ENCODE peak calls at places on chromosome 1, in ten cellular contexts. P is lower lobe of right lung; B is right cardiac atrium; O is brain microvascular endothelial cell; V is adrenal gland; A is right lobe of liver; L is epithelial cell of prostate; G is CD4-positive, alpha-beta T cell; Y is RWPE1; I is suprapubic skin. E is an unnamed sample.

GRCh38 chr1:152817309-152817708 is 5.5 kb downstream of the LCE1B start:
- DNase-seq in V (no peak), P (no peak), I (no peak), Y (peak; percentile 18), G (no peak), L (peak; percentile 1), O (no peak), B (no peak), A (no peak), E (no peak)

GRCh38 chr1:36988311-36988710 is 46.0 kb downstream of the GRIK3 start:
- DNase-seq in I (no peak), P (peak; percentile 72), Y (no peak), L (no peak), A (no peak), B (peak; percentile 61), G (no peak), V (no peak), O (no peak), E (no peak)

GRCh38 chr1:33381979-33382378 is 48.9 kb downstream of the PHC2 start:
- DNase-seq in B (no peak), I (no peak), L (no peak), P (no peak), O (no peak), V (no peak), G (no peak), Y (no peak), A (no peak), E (no peak)

GRCh38 chr1:214002060-214002459 is 14.3 kb downstream of the PROX1 start:
- DNase-seq in V (no peak), L (no peak), O (no peak), A (no peak), P (no peak), I (no peak), Y (no peak), B (no peak), G (no peak), E (no peak)

GRCh38 chr1:19067187-19067911 is 110.9 kb upstream of the IFFO2 start:
- DNase-seq in O (no peak), P (no peak), A (peak; percentile 95), L (no peak), B (no peak), Y (no peak), V (no peak), G (no peak), I (no peak), E (peak; percentile 80)

GRCh38 chr1:201809876-201810275 is 19.1 kb upstream of the IPO9 start:
- DNase-seq in A (no peak), P (no peak), Y (no peak), I (no peak), O (no peak), G (no peak), V (no peak), L (no peak), B (no peak), E (no peak)

GRCh38 chr1:218996362-218996761 is 177.3 kb upstream of the LYPLAL1 start:
- DNase-seq in G (no peak), O (no peak), P (no peak), B (no peak), Y (no peak), V (no peak), L (no peak), A (no peak), I (no peak), E (no peak)

GRCh38 chr1:210464519-210465039 is 135.9 kb downstream of the HHAT start:
- DNase-seq in O (no peak), G (no peak), A (no peak), B (peak; percentile 51), Y (no peak), V (peak; percentile 52), L (peak; percentile 26), P (peak; percentile 74), I (no peak), E (no peak)

GRCh38 chr1:98331232-98331631 is 330.3 kb upstream of the SNX7 start:
- DNase-seq in Y (peak; percentile 45), V (no peak), I (no peak), P (no peak), O (peak; percentile 56), A (no peak), L (no peak), B (no peak), G (no peak), E (no peak)

GRCh38 chr1:57319165-57319564 is 104.7 kb downstream of the DAB1 start:
- DNase-seq in G (no peak), I (no peak), B (no peak), P (no peak), A (no peak), L (no peak), Y (peak; percentile 8), O (peak; percentile 6), V (no peak), E (no peak)

GRCh38 chr1:15952317-15953258 is 23.3 kb downstream of the ZBTB17 start:
- DNase-seq in I (no peak), V (peak; percentile 72), P (no peak), Y (peak; percentile 96), L (peak; percentile 96), B (peak; percentile 54), G (no peak), A (peak; percentile 45), O (peak; percentile 96), E (no peak)

GRCh38 chr1:243263824-243264223 is 8.0 kb downstream of the SDCCAG8 start:
- DNase-seq in V (no peak), P (no peak), B (no peak), G (no peak), O (no peak), I (no peak), L (no peak), Y (no peak), A (no peak), E (no peak)

GRCh38 chr1:15455522-15455921 is 1.0 kb upstream of the CELA2A start:
- DNase-seq in G (no peak), B (peak; percentile 28), O (no peak), I (no peak), P (no peak), Y (no peak), V (peak; percentile 81), L (no peak), A (no peak), E (no peak)

GRCh38 chr1:59732219-59732955 is 82.4 kb upstream of the HOOK1 start:
- DNase-seq in O (no peak), Y (no peak), P (no peak), B (no peak), V (no peak), G (no peak), I (no peak), A (no peak), L (no peak), E (no peak)

GRCh38 chr1:169914534-169914933 is 20.8 kb upstream of the SCYL3 start:
- DNase-seq in A (no peak), I (no peak), V (no peak), G (no peak), L (no peak), P (no peak), B (no peak), Y (peak; percentile 36), O (peak; percentile 22), E (no peak)

GRCh38 chr1:224168859-224169380 is 14.1 kb upstream of the DEGS1 start:
- DNase-seq in I (no peak), P (no peak), Y (no peak), A (no peak), B (peak; percentile 65), L (no peak), G (no peak), V (peak; percentile 16), O (peak; percentile 91), E (no peak)

GRCh38 chr1:40780678-40781613 is 2.6 kb upstream of the KCNQ4 start:
- DNase-seq in Y (no peak), G (no peak), B (no peak), V (no peak), A (no peak), I (no peak), L (no peak), P (no peak), O (no peak), E (no peak)
- H3K27ac ChIP-seq in Y (no peak overlapping the region), G (no peak overlapping the region), B (no peak overlapping the region), V (no peak overlapping the region), A (no peak overlapping the region), I (no peak overlapping the region), L (no peak overlapping the region), P (no peak overlapping the region), O (no peak overlapping the region), E (no peak overlapping the region)

DNA sequence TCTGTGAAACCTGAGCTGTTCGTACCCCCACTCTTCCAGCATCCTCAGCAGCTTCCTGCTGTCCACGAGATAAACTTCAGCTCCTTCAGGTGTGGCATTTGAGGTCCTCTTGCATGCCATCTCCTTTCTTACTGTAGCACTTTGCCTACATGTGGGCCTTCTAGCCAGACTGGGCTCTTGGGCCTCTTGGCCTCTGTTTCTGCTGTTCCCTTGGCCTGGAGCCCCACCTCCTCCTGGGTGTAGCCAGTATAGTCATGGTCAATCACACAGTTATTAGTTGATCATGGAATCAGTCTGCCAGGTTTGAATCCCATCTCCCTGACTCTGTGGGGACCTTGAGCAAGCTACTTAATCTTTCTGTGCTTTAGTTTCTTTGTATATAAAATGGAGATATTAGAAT is 26.4 kb downstream of the TMEM53 start:
- DNase-seq in A (no peak), P (no peak), Y (no peak), V (no peak), O (no peak), G (no peak), L (no peak), I (no peak), B (no peak), E (no peak)
- H3K27ac ChIP-seq in A (no peak overlapping the region), P (no peak overlapping the region), Y (no peak overlapping the region), V (no peak overlapping the region), O (no peak overlapping the region), G (no peak overlapping the region), L (no peak overlapping the region), I (no peak overlapping the region), B (no peak overlapping the region), E (no peak overlapping the region)

GRCh38 chr1:208175508-208175895 is 68.7 kb downstream of the PLXNA2 start:
- DNase-seq in G (no peak), O (no peak), A (no peak), L (no peak), I (no peak), Y (no peak), B (no peak), V (no peak), P (no peak), E (no peak)
- H3K27ac ChIP-seq in G (no peak overlapping the region), O (no peak overlapping the region), A (no peak overlapping the region), L (no peak overlapping the region), I (no peak overlapping the region), Y (no peak overlapping the region), B (no peak overlapping the region), V (no peak overlapping the region), P (no peak overlapping the region), E (no peak overlapping the region)

DNA sequence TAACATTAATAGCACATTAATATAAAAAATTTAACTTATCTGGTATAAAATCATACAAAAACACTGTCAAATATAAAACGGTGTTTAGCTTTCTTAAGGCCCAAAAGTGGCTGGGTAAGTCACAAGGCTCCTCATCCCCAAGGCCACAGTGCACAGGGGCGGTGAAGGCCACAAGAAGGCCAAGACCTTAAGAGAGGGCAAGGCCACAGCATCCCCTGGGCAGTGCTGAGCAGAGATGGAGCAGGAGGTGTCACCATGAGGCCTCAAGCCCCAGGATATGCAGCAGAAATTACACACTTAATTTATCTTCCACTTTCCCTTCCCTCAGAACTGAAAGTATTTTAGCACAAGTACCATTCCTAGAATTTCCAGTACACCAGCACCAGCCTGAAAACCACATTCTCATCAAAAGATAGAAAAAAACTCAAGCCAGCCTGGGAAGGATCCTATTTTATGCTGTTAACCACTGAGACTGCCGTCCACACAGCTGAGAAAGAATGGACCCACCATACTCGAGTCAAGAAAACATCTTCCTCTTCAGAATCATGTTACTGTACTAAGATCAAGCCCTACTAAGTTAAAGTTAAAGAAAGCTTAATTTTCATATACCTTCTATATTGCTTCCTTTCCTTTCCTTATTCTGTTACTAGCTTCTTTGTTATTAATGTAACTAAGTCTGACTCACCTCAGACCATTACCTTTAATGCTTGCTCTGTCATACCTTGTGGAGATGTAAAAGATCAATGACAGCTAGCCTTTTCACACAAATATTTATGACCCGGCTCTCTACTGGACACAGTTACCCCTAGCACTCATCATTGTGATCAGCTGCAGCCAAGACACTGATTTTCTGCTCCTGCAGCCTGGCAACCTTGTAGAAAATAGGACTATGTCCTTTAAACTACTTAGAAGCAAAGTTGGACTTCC is 26.4 kb upstream of the FMO1 start:
- DNase-seq in Y (no peak), L (no peak), P (no peak), G (no peak), O (peak; percentile 8), A (no peak), V (no peak), I (no peak), B (no peak), E (no peak)
- H3K27ac ChIP-seq in Y (no peak overlapping the region), L (peak overlapping the region; percentile 53), P (peak overlapping the region; percentile 42), G (no peak overlapping the region), O (no peak overlapping the region), A (no peak overlapping the region), V (no peak overlapping the region), I (no peak overlapping the region), B (peak overlapping the region; percentile 62), E (no peak overlapping the region)

E was measured in caudate nucleus.